ENCODE peak calls at places on chromosomes 7 and 10, in ten cellular contexts. E, G, H, N, V, Q, L, K, A and W are unnamed samples.

GRCh38 chr10:93126484-93127052 is 52.9 kb downstream of the CYP26A1 start:
- DNase-seq in L (no peak), G (no peak), H (no peak), A (no peak), E (no peak), K (no peak), N (no peak), V (no peak), Q (no peak), W (no peak)

GRCh38 chr10:69411476-69411875 is 5.2 kb downstream of the TACR2 start:
- DNase-seq in L (no peak), H (no peak), E (no peak), K (no peak), N (no peak), G (no peak), Q (no peak), A (no peak), V (no peak), W (peak; percentile 48)

GRCh38 chr7:30308392-30308791 is 24.0 kb downstream of the ZNRF2 start:
- DNase-seq in V (no peak), G (no peak), A (no peak), L (no peak), E (no peak), K (no peak), H (no peak), Q (no peak), N (no peak), W (no peak)

GRCh38 chr10:19331164-19331563 is 282.6 kb downstream of the MALRD1 start:
- DNase-seq in H (no peak), E (no peak), G (no peak), N (no peak), K (no peak), V (no peak), L (no peak), Q (no peak), A (no peak), W (no peak)

GRCh38 chr7:85023066-85023687 is 163.7 kb downstream of the SEMA3D start:
- DNase-seq in G (no peak), E (no peak), A (no peak), L (peak; percentile 16), V (no peak), Q (no peak), H (no peak), K (no peak), N (peak; percentile 68), W (no peak)

GRCh38 chr10:43137701-43137970 is 609 bp upstream of the CSGALNACT2 start:
- DNase-seq in V (no peak), N (peak; percentile 62), K (peak; percentile 81), A (peak; percentile 53), L (no peak), H (peak; percentile 91), G (peak; percentile 83), Q (peak; percentile 88), E (no peak), W (peak; percentile 70)

GRCh38 chr10:123576706-123577105 is 89.4 kb upstream of the GPR26 start:
- DNase-seq in K (no peak), L (no peak), E (no peak), V (no peak), G (no peak), H (no peak), Q (no peak), N (peak; percentile 13), A (no peak), W (no peak)

GRCh38 chr7:54811016-54811924 is 52.3 kb upstream of the SEC61G start:
- DNase-seq in K (no peak), V (no peak), L (no peak), A (no peak), Q (no peak), N (no peak), H (no peak), E (no peak), G (no peak), W (no peak)

GRCh38 chr7:65475734-65476319 is 102.2 kb downstream of the ZNF92 start:
- DNase-seq in V (no peak), Q (peak; percentile 88), N (peak; percentile 88), H (no peak), L (no peak), K (no peak), G (no peak), E (peak; percentile 67), A (peak; percentile 23), W (no peak)

GRCh38 chr10:31940839-31941653 is 12.4 kb upstream of the ARHGAP12 start:
- DNase-seq in K (no peak), Q (no peak), N (peak; percentile 78), G (no peak), L (peak; percentile 33), A (peak; percentile 40), V (no peak), E (no peak), H (no peak), W (no peak)

GRCh38 chr7:101632641-101633040 is 3.5 kb upstream of the MYL10 start:
- DNase-seq in H (no peak), E (no peak), A (no peak), K (no peak), G (no peak), L (no peak), V (no peak), Q (no peak), N (no peak), W (no peak)

GRCh38 chr10:124697837-124698559 is 46.2 kb downstream of the FAM53B start:
- DNase-seq in H (no peak), V (no peak), E (no peak), L (no peak), G (peak; percentile 64), K (no peak), A (no peak), N (no peak), Q (peak; percentile 87), W (no peak)

GRCh38 chr7:10300557-10300956 is 673.1 kb upstream of the PHF14 start:
- DNase-seq in N (no peak), Q (no peak), E (no peak), K (no peak), H (no peak), G (no peak), L (no peak), V (no peak), A (no peak), W (no peak)

GRCh38 chr7:151254851-151255250 is 6.4 kb upstream of the SMARCD3 start:
- DNase-seq in N (peak; percentile 41), V (no peak), Q (no peak), L (no peak), K (no peak), G (peak; percentile 30), H (no peak), E (no peak), A (no peak), W (no peak)

GRCh38 chr7:11914645-11915044 is 82.6 kb upstream of the THSD7A start:
- DNase-seq in G (no peak), E (no peak), V (no peak), K (no peak), L (no peak), Q (no peak), H (no peak), N (no peak), A (no peak), W (no peak)

GRCh38 chr10:47160967-47161366 is 139.0 kb upstream of the GDF10 start:
- DNase-seq in E (no peak), V (no peak), Q (no peak), G (no peak), L (no peak), K (no peak), H (no peak), N (no peak), A (no peak), W (no peak)

GRCh38 chr10:91317541-91317940 is 92.6 kb upstream of the HECTD2 start:
- DNase-seq in E (no peak), K (no peak), Q (no peak), A (no peak), H (no peak), G (no peak), L (no peak), V (no peak), N (no peak), W (no peak)

DNA sequence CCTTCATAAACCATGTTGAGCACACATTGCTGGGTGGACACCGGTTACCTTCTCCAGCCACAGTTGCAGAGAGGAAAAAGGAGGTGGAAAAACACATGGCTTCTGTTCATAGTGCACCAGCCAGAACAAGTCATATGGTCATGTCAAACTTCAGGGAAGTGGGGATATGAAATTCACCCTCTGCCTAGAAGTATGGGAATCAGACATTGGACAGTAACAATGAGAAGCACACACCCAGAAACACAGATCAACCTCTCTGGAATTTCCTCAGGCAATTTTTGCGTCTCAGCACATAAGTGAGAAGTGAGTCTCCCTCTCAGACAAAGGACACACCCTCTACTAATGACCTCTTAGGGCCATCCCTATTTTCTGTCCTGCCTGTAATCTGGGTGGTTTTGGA is 172.6 kb upstream of the SVIL start:
- DNase-seq in N (no peak), H (no peak), E (no peak), V (no peak), K (no peak), A (no peak), L (no peak), Q (no peak), G (no peak), W (no peak)
- H3K4me1 ChIP-seq in N (no peaks in the 10 kb centered on the region), H (peaks cover 73% of the 10 kb centered on the region), E (no peaks in the 10 kb centered on the region), V (peaks cover 75% of the 10 kb centered on the region), K (peaks cover 3% of the 10 kb centered on the region), A (peaks cover 46% of the 10 kb centered on the region), L (peaks cover 37% of the 10 kb centered on the region), Q (no peaks in the 10 kb centered on the region), G (peaks cover 25% of the 10 kb centered on the region), W (peaks cover 9% of the 10 kb centered on the region)

GRCh38 chr10:86905429-86905828 is 52.0 kb downstream of the MMRN2 start:
- DNase-seq in L (no peak), G (no peak), H (peak; percentile 19), Q (no peak), K (no peak), A (no peak), N (no peak), E (no peak), V (no peak), W (no peak)
- H3K27me3 ChIP-seq in L (no peaks in the 10 kb centered on the region), G (no peaks in the 10 kb centered on the region), H (no peaks in the 10 kb centered on the region), Q (no peaks in the 10 kb centered on the region), K (no peaks in the 10 kb centered on the region), A (no peaks in the 10 kb centered on the region), N (no peaks in the 10 kb centered on the region), E (no peaks in the 10 kb centered on the region), V (no peaks in the 10 kb centered on the region), W (no peaks in the 10 kb centered on the region)

GRCh38 chr7:44801890-44802289 is 5.4 kb downstream of the PPIA start:
- DNase-seq in E (no peak), N (no peak), H (no peak), G (no peak), K (no peak), V (no peak), L (no peak), Q (no peak), A (no peak), W (no peak)
- TF ChIP-seq POLR2A in E (peak; percentile 35), N (no peak), H (no peak), G (no peak), K (no peak), V (no peak), L (no peak), Q (no peak), A (no peak), W (no peak)

DNA sequence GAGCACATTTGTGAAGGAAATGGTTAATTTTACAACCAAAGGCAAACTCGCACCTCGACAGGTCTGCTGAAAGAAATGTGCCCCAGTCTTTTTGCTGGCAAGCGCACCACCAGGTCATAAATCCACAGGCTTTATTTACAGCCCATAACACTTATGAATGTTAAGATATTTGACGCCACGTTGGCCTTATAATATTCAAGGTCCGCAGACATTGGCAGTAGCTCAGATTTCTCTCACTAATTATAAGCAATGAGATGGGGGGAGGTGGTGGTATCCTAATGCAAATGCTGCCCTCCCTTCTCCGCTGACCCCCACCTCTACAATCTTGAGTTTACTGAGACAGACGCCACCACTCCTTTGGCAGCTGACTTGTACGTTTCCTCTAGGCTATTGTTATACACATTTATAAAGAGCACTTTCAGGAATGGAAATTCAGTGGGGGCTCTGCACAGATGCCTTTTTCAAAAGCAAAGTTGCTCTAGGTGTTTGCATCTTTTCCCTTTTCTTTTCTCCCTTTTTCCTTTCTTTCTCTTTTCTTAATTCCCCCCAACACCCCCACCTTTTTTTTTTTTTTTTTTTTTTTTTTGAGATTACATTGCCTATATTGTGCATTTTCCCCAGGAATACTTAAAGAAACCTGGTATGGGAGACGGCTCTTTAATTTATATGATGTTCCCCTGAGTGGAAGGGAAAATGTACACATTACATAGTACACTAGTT is 6.7 kb downstream of the TCF7L2 start:
- DNase-seq in L (no peak), E (no peak), V (no peak), G (no peak), N (no peak), K (no peak), A (peak; percentile 35), H (no peak), Q (no peak), W (no peak)
- H3K4me1 ChIP-seq in L (peaks cover 46% of the 10 kb centered on the region), E (no peaks in the 10 kb centered on the region), V (peaks cover 88% of the 10 kb centered on the region), G (peaks cover 57% of the 10 kb centered on the region), N (peaks cover 8% of the 10 kb centered on the region), K (peaks cover 33% of the 10 kb centered on the region), A (peaks cover 83% of the 10 kb centered on the region), H (peaks cover 66% of the 10 kb centered on the region), Q (peaks cover 14% of the 10 kb centered on the region), W (no peaks in the 10 kb centered on the region)